ENCODE peak calls at places on chromosomes 4 and X, in eight cellular contexts. C, P, D, J, S, V, T and B are unnamed samples.

GRCh38 chr4:162347492-162348213 is 183.9 kb upstream of the FSTL5 start:
- DNase-seq in C (no peak), P (peak), D (no peak), J (peak), S (no peak), V (no peak), T (no peak), B (no peak)

GRCh38 chrX:46582325-46582724 is 8.8 kb downstream of the CHST7 start:
- DNase-seq in C (no peak), P (no peak), D (no peak), J (no peak), S (no peak), V (no peak), T (no peak), B (no peak)

GRCh38 chrX:8453619-8454018 is 11.0 kb upstream of the VCX3B start:
- DNase-seq in C (no peak), P (no peak), D (no peak), J (no peak), S (no peak), V (no peak), T (no peak), B (no peak)

GRCh38 chr4:146520894-146521542 is 722 bp downstream of the SLC10A7 start:
- DNase-seq in C (peak), P (peak), D (no peak), J (no peak), S (no peak), V (peak), T (no peak), B (no peak)

GRCh38 chr4:107519057-107519456 is 201.0 kb downstream of the PAPSS1 start:
- DNase-seq in C (no peak), P (no peak), D (no peak), J (peak), S (no peak), V (no peak), T (no peak), B (no peak)

GRCh38 chr4:110364911-110365520 is 110.9 kb upstream of the ENPEP start:
- DNase-seq in C (no peak), P (no peak), D (no peak), J (no peak), S (no peak), V (no peak), T (no peak), B (no peak)

GRCh38 chr4:186201535-186202230 is 10.3 kb downstream of the CYP4V2 start:
- DNase-seq in C (no peak), P (peak), D (peak), J (peak), S (no peak), V (peak), T (no peak), B (peak)

GRCh38 chr4:17721496-17722360 is 59.7 kb downstream of the FAM184B start:
- DNase-seq in C (peak), P (no peak), D (no peak), J (no peak), S (no peak), V (no peak), T (no peak), B (no peak)

GRCh38 chrX:10015711-10016515 is 48.8 kb downstream of the CLDN34 start:
- DNase-seq in C (no peak), P (no peak), D (no peak), J (peak), S (no peak), V (peak), T (no peak), B (no peak)

GRCh38 chr4:26192921-26193894 is 127.6 kb upstream of the RBPJ start:
- DNase-seq in C (no peak), P (no peak), D (no peak), J (no peak), S (no peak), V (no peak), T (peak), B (no peak)

GRCh38 chrX:2965965-2966364 is 36.8 kb upstream of the ARSD start:
- DNase-seq in C (no peak), P (no peak), D (no peak), J (no peak), S (no peak), V (no peak), T (no peak), B (no peak)

GRCh38 chrX:134670241-134670811 is 12.1 kb upstream of the PLAC1 start:
- DNase-seq in C (no peak), P (no peak), D (no peak), J (no peak), S (peak), V (no peak), T (no peak), B (no peak)

GRCh38 chr4:41799126-41799525 is 50.6 kb upstream of the PHOX2B start:
- DNase-seq in C (no peak), P (no peak), D (no peak), J (no peak), S (no peak), V (no peak), T (no peak), B (no peak)

GRCh38 chrX:139758250-139758649 is 50.3 kb upstream of the MCF2 start:
- DNase-seq in C (no peak), P (no peak), D (no peak), J (no peak), S (no peak), V (no peak), T (no peak), B (no peak)

GRCh38 chr4:183223046-183223445 is 97.0 kb downstream of the CLDN22 start:
- DNase-seq in C (no peak), P (no peak), D (no peak), J (no peak), S (no peak), V (no peak), T (no peak), B (no peak)

GRCh38 chr4:7187297-7187592 is 5.1 kb upstream of the SORCS2 start:
- DNase-seq in C (no peak), P (no peak), D (no peak), J (no peak), S (no peak), V (no peak), T (no peak), B (no peak)